ENCODE peak calls at places on chromosome 5, in six cellular contexts. One of them, this sample, is unnamed.

GRCh38 chr5:176559683-176560082 is 10.5 kb downstream of the CDHR2 start:
- DNase-seq in IMR-90: no peak
- DNase-seq in neural progenitor cell: peak
- DNase-seq in astrocyte of the spinal cord: no peak
- DNase-seq in kidney: no peak
- DNase-seq in AG10803: no peak
- DNase-seq in this sample: no peak

GRCh38 chr5:61177070-61177469 is 14.8 kb upstream of the SMIM15 start:
- DNase-seq in IMR-90: no peak
- DNase-seq in neural progenitor cell: no peak
- DNase-seq in astrocyte of the spinal cord: no peak
- DNase-seq in AG10803: no peak
- DNase-seq in kidney: no peak
- DNase-seq in this sample: no peak

GRCh38 chr5:151520294-151520693 is 70.8 kb downstream of the FAT2 start:
- DNase-seq in IMR-90: no peak
- DNase-seq in kidney: no peak
- DNase-seq in astrocyte of the spinal cord: no peak
- DNase-seq in neural progenitor cell: peak
- DNase-seq in AG10803: no peak
- DNase-seq in this sample: no peak

GRCh38 chr5:37111426-37112382 is 137.5 kb downstream of the CPLANE1 start:
- DNase-seq in AG10803: no peak
- DNase-seq in IMR-90: no peak
- DNase-seq in kidney: no peak
- DNase-seq in neural progenitor cell: no peak
- DNase-seq in astrocyte of the spinal cord: no peak
- DNase-seq in this sample: no peak

GRCh38 chr5:166788050-166788449 is 1503.4 kb upstream of the WWC1 start:
- DNase-seq in astrocyte of the spinal cord: no peak
- DNase-seq in neural progenitor cell: no peak
- DNase-seq in kidney: no peak
- DNase-seq in AG10803: no peak
- DNase-seq in IMR-90: no peak
- DNase-seq in this sample: no peak

GRCh38 chr5:106454651-106455415 is 1215.9 kb downstream of the EFNA5 start:
- DNase-seq in IMR-90: peak
- DNase-seq in astrocyte of the spinal cord: peak
- DNase-seq in kidney: no peak
- DNase-seq in neural progenitor cell: peak
- DNase-seq in AG10803: peak
- DNase-seq in this sample: peak

GRCh38 chr5:179558912-179559279 is 8.5 kb downstream of the RUFY1 start:
- DNase-seq in AG10803: peak
- DNase-seq in kidney: no peak
- DNase-seq in neural progenitor cell: peak
- DNase-seq in astrocyte of the spinal cord: no peak
- DNase-seq in IMR-90: peak
- DNase-seq in this sample: peak

GRCh38 chr5:150791536-150791935 is 13.0 kb downstream of the SMIM3 start:
- DNase-seq in IMR-90: peak
- DNase-seq in AG10803: no peak
- DNase-seq in astrocyte of the spinal cord: no peak
- DNase-seq in neural progenitor cell: no peak
- DNase-seq in kidney: no peak
- DNase-seq in this sample: no peak

GRCh38 chr5:175025046-175025445 is 300.7 kb downstream of the MSX2 start:
- DNase-seq in kidney: no peak
- DNase-seq in neural progenitor cell: no peak
- DNase-seq in IMR-90: peak
- DNase-seq in AG10803: no peak
- DNase-seq in astrocyte of the spinal cord: peak
- DNase-seq in this sample: no peak

GRCh38 chr5:55123365-55123764 is 20.9 kb downstream of the GZMA start:
- DNase-seq in astrocyte of the spinal cord: no peak
- DNase-seq in AG10803: no peak
- DNase-seq in neural progenitor cell: no peak
- DNase-seq in IMR-90: no peak
- DNase-seq in kidney: no peak
- DNase-seq in this sample: no peak

GRCh38 chr5:79297661-79298060 is 61.7 kb downstream of the JMY start:
- DNase-seq in neural progenitor cell: peak
- DNase-seq in AG10803: no peak
- DNase-seq in kidney: no peak
- DNase-seq in IMR-90: peak
- DNase-seq in astrocyte of the spinal cord: peak
- DNase-seq in this sample: no peak

GRCh38 chr5:76714771-76715483 is 999 bp upstream of the F2R start:
- DNase-seq in kidney: peak
- DNase-seq in neural progenitor cell: peak
- DNase-seq in astrocyte of the spinal cord: no peak
- DNase-seq in AG10803: no peak
- DNase-seq in IMR-90: no peak
- DNase-seq in this sample: no peak

GRCh38 chr5:34685485-34686197 is 29.5 kb downstream of the RAI14 start:
- DNase-seq in astrocyte of the spinal cord: peak
- DNase-seq in AG10803: peak
- DNase-seq in kidney: no peak
- DNase-seq in IMR-90: peak
- DNase-seq in neural progenitor cell: peak
- DNase-seq in this sample: peak

GRCh38 chr5:145574889-145575573 is 260.1 kb downstream of the PRELID2 start:
- DNase-seq in astrocyte of the spinal cord: peak
- DNase-seq in AG10803: no peak
- DNase-seq in IMR-90: peak
- DNase-seq in neural progenitor cell: no peak
- DNase-seq in kidney: no peak
- DNase-seq in this sample: peak

GRCh38 chr5:140549237-140550144 is 2.0 kb downstream of the EIF4EBP3 start:
- DNase-seq in neural progenitor cell: no peak
- DNase-seq in AG10803: peak
- DNase-seq in astrocyte of the spinal cord: no peak
- DNase-seq in IMR-90: peak
- DNase-seq in kidney: no peak
- DNase-seq in this sample: peak

GRCh38 chr5:143372187-143372829 is 31.2 kb downstream of the NR3C1 start:
- DNase-seq in IMR-90: peak
- DNase-seq in neural progenitor cell: no peak
- DNase-seq in AG10803: peak
- DNase-seq in kidney: no peak
- DNase-seq in astrocyte of the spinal cord: no peak
- DNase-seq in this sample: peak

GRCh38 chr5:131259326-131259725 is 4.5 kb upstream of the CDC42SE2 start:
- DNase-seq in astrocyte of the spinal cord: peak
- DNase-seq in AG10803: no peak
- DNase-seq in neural progenitor cell: no peak
- DNase-seq in kidney: no peak
- DNase-seq in IMR-90: peak
- DNase-seq in this sample: no peak

GRCh38 chr5:130526708-130527107 is 622.4 kb downstream of the CHSY3 start:
- DNase-seq in AG10803: no peak
- DNase-seq in astrocyte of the spinal cord: peak
- DNase-seq in IMR-90: no peak
- DNase-seq in kidney: no peak
- DNase-seq in neural progenitor cell: no peak
- DNase-seq in this sample: no peak

GRCh38 chr5:21663082-21663481 is 1190.1 kb downstream of the CDH12 start:
- DNase-seq in IMR-90: no peak
- DNase-seq in kidney: no peak
- DNase-seq in AG10803: no peak
- DNase-seq in astrocyte of the spinal cord: no peak
- DNase-seq in neural progenitor cell: no peak
- DNase-seq in this sample: no peak

GRCh38 chr5:40478766-40479165 is 200.9 kb upstream of the PTGER4 start:
- DNase-seq in neural progenitor cell: no peak
- DNase-seq in kidney: no peak
- DNase-seq in IMR-90: no peak
- DNase-seq in astrocyte of the spinal cord: no peak
- DNase-seq in AG10803: no peak
- DNase-seq in this sample: no peak

DNA sequence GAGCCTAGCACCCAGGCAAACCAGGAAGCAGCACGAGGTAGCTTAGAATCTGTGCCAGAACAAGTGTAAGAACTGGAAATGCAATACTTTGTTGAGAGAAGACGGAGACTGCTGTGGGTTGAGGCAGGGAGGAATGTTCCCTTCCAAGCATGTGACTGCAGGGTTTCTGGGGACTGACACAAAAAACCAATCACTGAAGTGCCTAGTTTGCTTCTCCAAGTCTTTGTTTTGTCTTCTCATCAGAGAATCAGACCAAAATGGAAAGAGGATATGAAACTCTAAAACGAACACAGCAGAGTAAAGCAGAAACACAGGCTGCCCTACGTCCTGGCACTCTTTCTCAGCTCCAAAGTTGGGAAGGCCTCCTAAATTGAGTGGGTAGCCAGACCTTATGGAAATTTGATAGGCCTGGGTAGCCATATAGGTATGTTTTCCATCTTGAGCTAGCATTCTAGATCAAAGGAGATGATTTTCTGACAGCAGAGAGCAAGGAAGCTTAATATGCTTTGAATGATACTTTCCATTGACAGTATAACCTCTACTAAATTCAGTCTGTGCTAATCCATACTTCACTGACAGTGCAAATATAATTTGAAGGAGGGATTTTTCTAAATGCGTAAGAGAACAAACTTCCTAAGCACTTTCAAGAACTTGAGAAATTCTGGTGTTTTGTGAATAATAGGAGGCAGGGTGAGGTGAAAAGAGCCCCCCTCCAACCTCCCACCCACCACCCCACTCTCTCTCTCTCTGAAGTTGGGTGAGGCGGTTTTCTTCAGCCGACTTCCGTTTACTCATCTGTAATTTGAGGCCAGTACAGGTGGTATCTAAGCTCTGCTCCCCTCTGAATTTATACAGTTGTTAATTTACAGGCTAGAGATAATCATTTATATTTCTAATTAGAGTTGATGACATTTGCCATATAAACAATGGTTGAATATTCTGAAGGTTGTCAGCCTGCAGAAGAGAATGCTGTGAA is 5.5 kb downstream of the ADRB2 start:
- DNase-seq in kidney: no peak
- DNase-seq in IMR-90: no peak
- DNase-seq in astrocyte of the spinal cord: no peak
- DNase-seq in neural progenitor cell: no peak
- DNase-seq in AG10803: no peak
- DNase-seq in this sample: no peak
- H3K4me3 ChIP-seq in kidney: no peak
- H3K4me3 ChIP-seq in IMR-90: no peak
- H3K4me3 ChIP-seq in astrocyte of the spinal cord: no peak
- H3K4me3 ChIP-seq in neural progenitor cell: no peak
- H3K4me3 ChIP-seq in AG10803: no peak
- H3K4me3 ChIP-seq in this sample: no peak

DNA sequence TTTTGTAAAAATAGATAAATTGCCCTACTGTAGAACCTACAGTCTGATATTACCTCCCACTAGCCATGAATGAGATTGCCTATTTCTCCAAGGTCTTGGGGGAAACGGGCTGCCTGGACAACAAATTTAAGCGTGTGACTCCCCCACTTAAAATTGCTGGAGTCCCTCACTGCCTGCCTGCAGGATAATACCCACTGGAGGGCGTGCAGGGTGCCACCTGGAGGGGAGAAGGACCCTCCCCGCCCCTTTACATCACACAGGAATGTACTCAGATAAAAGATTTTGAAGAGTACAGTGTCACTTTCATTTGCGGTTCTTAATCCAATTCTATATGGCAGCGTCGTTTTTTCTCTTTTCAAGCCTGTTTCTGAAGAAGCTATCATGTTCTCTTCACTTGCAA is 6.2 kb upstream of the TRIM7 start:
- DNase-seq in AG10803: no peak
- DNase-seq in astrocyte of the spinal cord: no peak
- DNase-seq in neural progenitor cell: no peak
- DNase-seq in IMR-90: no peak
- DNase-seq in kidney: no peak
- DNase-seq in this sample: no peak
- TF ChIP-seq CTCF in AG10803: no peak
- TF ChIP-seq CTCF in astrocyte of the spinal cord: no peak
- TF ChIP-seq CTCF in neural progenitor cell: peak
- TF ChIP-seq CTCF in IMR-90: no peak
- TF ChIP-seq CTCF in kidney: no peak
- TF ChIP-seq CTCF in this sample: no peak

DNA sequence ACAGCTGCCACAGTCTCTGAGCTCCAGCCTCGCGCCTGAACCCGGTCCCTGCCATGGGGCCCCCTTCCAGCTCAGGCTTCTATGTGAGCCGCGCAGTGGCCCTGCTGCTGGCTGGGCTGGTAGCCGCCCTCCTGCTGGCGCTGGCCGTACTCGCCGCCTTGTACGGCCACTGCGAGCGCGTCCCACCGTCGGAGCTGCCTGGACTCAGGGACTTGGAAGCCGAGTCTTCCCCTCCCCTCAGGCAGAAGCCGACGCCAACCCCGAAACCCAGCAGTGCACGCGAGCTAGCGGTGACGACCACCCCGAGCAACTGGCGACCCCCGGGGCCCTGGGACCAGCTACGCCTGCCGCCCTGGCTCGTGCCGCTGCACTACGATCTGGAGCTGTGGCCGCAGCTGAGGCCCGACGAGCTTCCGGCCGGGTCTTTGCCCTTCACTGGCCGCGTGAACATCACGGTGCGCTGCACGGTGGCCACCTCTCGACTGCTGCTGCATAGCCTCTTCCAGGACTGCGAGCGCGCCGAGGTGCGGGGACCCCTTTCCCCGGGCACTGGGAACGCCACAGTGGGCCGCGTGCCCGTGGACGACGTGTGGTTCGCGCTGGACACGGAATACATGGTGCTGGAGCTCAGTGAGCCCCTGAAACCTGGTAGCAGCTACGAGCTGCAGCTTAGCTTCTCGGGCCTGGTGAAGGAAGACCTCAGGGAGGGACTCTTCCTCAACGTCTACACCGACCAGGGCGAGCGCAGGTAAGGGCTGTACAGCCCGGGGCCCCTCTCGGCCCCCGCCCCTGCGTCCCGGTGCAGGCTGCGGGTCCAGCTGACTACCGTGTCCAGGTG is 509 bp downstream of the LVRN start:
- DNase-seq in kidney: peak
- DNase-seq in neural progenitor cell: peak
- DNase-seq in IMR-90: no peak
- DNase-seq in astrocyte of the spinal cord: no peak
- DNase-seq in AG10803: no peak
- DNase-seq in this sample: no peak
- H3K4me3 ChIP-seq in kidney: no peak
- H3K4me3 ChIP-seq in neural progenitor cell: peak
- H3K4me3 ChIP-seq in IMR-90: peak
- H3K4me3 ChIP-seq in astrocyte of the spinal cord: peak
- H3K4me3 ChIP-seq in AG10803: peak
- H3K4me3 ChIP-seq in this sample: peak

DNA sequence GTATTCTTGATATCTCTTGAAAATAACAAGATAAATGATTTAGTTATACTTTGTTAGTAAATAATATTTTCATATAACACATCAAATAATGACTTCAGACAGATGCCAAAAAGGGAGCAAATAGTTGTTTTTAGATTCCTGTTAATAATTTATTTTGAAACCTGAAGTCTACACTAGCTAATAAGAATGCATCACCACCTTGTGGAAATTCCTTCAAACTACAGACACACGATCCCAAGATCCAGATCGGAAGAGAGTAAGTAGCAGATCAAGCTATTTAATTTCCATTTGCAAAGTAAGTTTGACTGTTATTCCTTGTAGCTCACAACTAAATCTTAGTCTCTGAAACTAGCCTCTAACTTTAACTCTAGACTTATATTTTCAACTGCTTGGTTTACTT is 35.5 kb upstream of the ISL1 start:
- DNase-seq in IMR-90: no peak
- DNase-seq in kidney: no peak
- DNase-seq in astrocyte of the spinal cord: no peak
- DNase-seq in AG10803: no peak
- DNase-seq in neural progenitor cell: peak
- DNase-seq in this sample: no peak
- TF ChIP-seq CTCF in IMR-90: no peak
- TF ChIP-seq CTCF in kidney: no peak
- TF ChIP-seq CTCF in astrocyte of the spinal cord: no peak
- TF ChIP-seq CTCF in AG10803: no peak
- TF ChIP-seq CTCF in neural progenitor cell: peak
- TF ChIP-seq CTCF in this sample: no peak